ENCODE peak calls at places on chromosomes 13 and 19, in ten cellular contexts. M is A549; K is cardiac muscle cell; Z is GM12865; C is AG09309; A is left ventricle myocardium inferior; P is activated CD8-positive, alpha-beta T cell treated with anti-CD3 and anti-CD28 coated beads for 36 hours; X is brain microvascular endothelial cell; Q is cardiac fibroblast; J is dorsolateral prefrontal cortex. L is an unnamed sample.

GRCh38 chr13:98542568-98543379 is 34.1 kb downstream of the STK24 start:
- DNase-seq in P (peak; percentile 62), Q (no peak), M (no peak), Z (peak; percentile 56), A (no peak), X (no peak), K (no peak), C (no peak), J (no peak), L (no peak)

GRCh38 chr13:110716235-110716505 is 2.7 kb downstream of the ING1 start:
- DNase-seq in M (no peak), C (no peak), K (peak; percentile 30), X (peak; percentile 6), Q (peak; percentile 36), P (peak; percentile 40), A (no peak), Z (peak; percentile 40), J (no peak), L (no peak)

GRCh38 chr19:46731007-46731501 is 14.1 kb upstream of the PRKD2 start:
- DNase-seq in Z (peak; percentile 47), P (no peak), M (peak; percentile 63), C (peak; percentile 63), X (peak; percentile 96), A (no peak), Q (peak; percentile 83), J (no peak), K (peak; percentile 88), L (no peak)

GRCh38 chr13:20400774-20401173 is 124.9 kb downstream of the CRYL1 start:
- DNase-seq in X (no peak), Z (no peak), Q (peak; percentile 39), C (peak; percentile 16), J (no peak), A (no peak), M (no peak), K (peak; percentile 42), P (no peak), L (no peak)

GRCh38 chr19:34188388-34188787 is 16.1 kb downstream of the LSM14A start:
- DNase-seq in Q (no peak), Z (no peak), C (no peak), J (no peak), K (peak; percentile 23), P (no peak), X (no peak), A (no peak), M (no peak), L (no peak)

GRCh38 chr19:35110974-35111373 is 4.6 kb upstream of the FXYD3 start:
- DNase-seq in Z (no peak), A (no peak), K (no peak), M (no peak), X (no peak), J (no peak), P (no peak), Q (no peak), C (no peak), L (no peak)

GRCh38 chr13:28761586-28761985 is 42.8 kb upstream of the SLC46A3 start:
- DNase-seq in M (no peak), C (no peak), A (no peak), Z (peak; percentile 3), Q (no peak), X (no peak), K (no peak), J (no peak), P (no peak), L (no peak)

GRCh38 chr13:73223372-73223781 is 164.6 kb downstream of the KLF5 start:
- DNase-seq in K (no peak), P (peak; percentile 57), Z (peak; percentile 84), M (no peak), J (no peak), X (no peak), A (no peak), Q (no peak), C (no peak), L (no peak)

GRCh38 chr13:99033814-99034213 is 56.0 kb upstream of the DOCK9 start:
- DNase-seq in K (peak; percentile 52), M (peak; percentile 23), J (no peak), A (no peak), Z (no peak), Q (peak; percentile 51), C (no peak), X (no peak), P (no peak), L (no peak)

GRCh38 chr19:17107546-17108452 is 32.2 kb downstream of the MYO9B start:
- DNase-seq in J (no peak), P (peak; percentile 41), K (peak; percentile 98), Q (peak; percentile 95), Z (peak; percentile 59), A (peak; percentile 65), X (peak; percentile 95), M (peak; percentile 95), C (peak; percentile 95), L (no peak)

GRCh38 chr13:44331912-44332840 is 41.4 kb upstream of the SERP2 start:
- DNase-seq in Z (no peak), J (peak; percentile 45), A (peak; percentile 69), Q (peak; percentile 95), P (no peak), C (no peak), X (peak; percentile 91), K (peak; percentile 97), M (no peak), L (no peak)

GRCh38 chr19:42683917-42684513 is 56.3 kb downstream of the PSG3 start:
- DNase-seq in X (peak; percentile 52), K (peak; percentile 43), J (no peak), Q (peak; percentile 36), C (no peak), P (peak; percentile 56), A (no peak), Z (peak; percentile 42), M (peak; percentile 54), L (no peak)

GRCh38 chr19:15812059-15812722 is 3.3 kb downstream of the OR10H1 start:
- DNase-seq in P (peak; percentile 28), K (no peak), C (no peak), Z (peak; percentile 11), J (no peak), Q (no peak), A (no peak), X (no peak), M (no peak), L (no peak)

GRCh38 chr13:110089815-110090214 is 217.1 kb downstream of the COL4A1 start:
- DNase-seq in J (no peak), K (no peak), C (no peak), A (no peak), Z (no peak), M (no peak), P (no peak), X (no peak), Q (no peak), L (no peak)

GRCh38 chr13:101202590-101202989 is 213.7 kb downstream of the NALCN start:
- DNase-seq in X (no peak), Z (no peak), C (no peak), M (no peak), A (no peak), Q (no peak), P (no peak), K (no peak), J (no peak), L (no peak)

GRCh38 chr13:61777281-61777680 is 361.6 kb upstream of the PCDH20 start:
- DNase-seq in K (peak; percentile 63), M (no peak), J (no peak), X (no peak), A (no peak), C (no peak), Z (no peak), P (no peak), Q (peak; percentile 34), L (no peak)

GRCh38 chr13:61779456-61779855 is 363.8 kb upstream of the PCDH20 start:
- DNase-seq in Q (no peak), M (no peak), P (no peak), C (no peak), A (no peak), Z (no peak), X (no peak), J (no peak), K (no peak), L (no peak)

GRCh38 chr13:61777902-61778301 is 362.3 kb upstream of the PCDH20 start:
- DNase-seq in M (no peak), K (peak; percentile 48), Q (peak; percentile 18), X (no peak), P (no peak), J (no peak), A (no peak), C (no peak), Z (no peak), L (no peak)

GRCh38 chr13:61774903-61775302 is 359.3 kb upstream of the PCDH20 start:
- DNase-seq in C (no peak), Q (no peak), K (no peak), X (no peak), J (no peak), Z (no peak), A (no peak), M (no peak), P (no peak), L (no peak)

GRCh38 chr13:61778531-61778930 is 362.9 kb upstream of the PCDH20 start:
- DNase-seq in A (no peak), J (no peak), P (no peak), K (no peak), C (no peak), Q (no peak), M (no peak), Z (no peak), X (no peak), L (no peak)
- TF ChIP-seq CTCF in A (no peak), J (no peak), P (no peak), K (no peak), C (no peak), Q (no peak), M (no peak), Z (no peak), X (no peak), L (no peak)

GRCh38 chr19:40690699-40691420 is 409 bp upstream of the NUMBL start:
- DNase-seq in A (peak; percentile 97), X (peak; percentile 87), M (peak; percentile 100), Q (peak; percentile 97), P (peak; percentile 95), Z (peak; percentile 94), C (peak; percentile 58), K (peak; percentile 96), J (peak; percentile 96), L (peak; percentile 70)
- TF ChIP-seq CTCF in A (no peak), X (no peak), M (no peak), Q (no peak), P (no peak), Z (no peak), C (no peak), K (no peak), J (no peak), L (no peak)

DNA sequence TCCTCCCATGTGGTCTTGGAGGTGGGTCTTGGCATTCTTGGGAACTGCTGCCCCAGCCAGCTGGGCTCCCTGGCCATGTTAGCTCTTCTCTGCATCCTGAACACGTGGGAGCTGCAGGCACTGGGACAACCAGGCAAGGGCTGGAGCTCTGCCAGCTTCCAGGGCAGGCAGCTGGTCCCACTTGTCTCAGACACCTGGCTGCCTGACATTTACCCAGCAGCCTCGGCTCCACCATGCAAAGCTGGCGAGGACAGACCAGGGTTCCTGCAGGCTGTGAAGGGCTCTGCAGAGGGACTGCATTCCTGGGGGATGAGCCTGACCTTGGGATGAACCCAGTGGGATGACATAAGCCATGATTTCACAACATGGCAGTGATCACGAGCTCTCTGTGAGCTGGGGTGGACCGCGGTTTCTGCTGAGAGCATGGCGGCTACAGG is 99.0 kb upstream of the TSHZ3 start:
- DNase-seq in P (no peak), Q (peak; percentile 91), Z (no peak), K (peak; percentile 94), X (peak; percentile 65), M (no peak), A (peak; percentile 82), C (peak; percentile 31), J (no peak), L (no peak)
- TF ChIP-seq CTCF in P (no peak), Q (peak; percentile 14), Z (no peak), K (no peak), X (no peak), M (no peak), A (no peak), C (no peak), J (no peak), L (no peak)

GRCh38 chr19:32928806-32929205 is 43.0 kb downstream of the CEP89 start:
- DNase-seq in Z (no peak), P (no peak), M (peak; percentile 61), J (no peak), C (no peak), Q (no peak), K (no peak), A (no peak), X (no peak), L (no peak)
- TF ChIP-seq CTCF in Z (no peak), P (no peak), M (no peak), J (no peak), C (no peak), Q (no peak), K (no peak), A (no peak), X (no peak), L (no peak)